ENCODE peak calls at places on chromosome 10, in six cellular contexts. Q, G, H, U, F and E are unnamed samples.

GRCh38 chr10:126972622-126973414 is 67.6 kb downstream of the DOCK1 start:
- DNase-seq in U (no peak), G (peak), H (no peak), F (peak), Q (no peak), E (peak)

GRCh38 chr10:128631801-128632241 is 505.6 kb upstream of the MKI67 start:
- DNase-seq in G (no peak), U (no peak), H (no peak), Q (no peak), F (no peak), E (no peak)

GRCh38 chr10:72353028-72353962 is 1.4 kb downstream of the DNAJB12 start:
- DNase-seq in H (no peak), G (no peak), U (no peak), F (peak), Q (no peak), E (no peak)

GRCh38 chr10:46055771-46056170 is 9.7 kb upstream of the MSMB start:
- DNase-seq in G (no peak), Q (no peak), H (no peak), F (no peak), U (no peak), E (no peak)

GRCh38 chr10:124378817-124379510 is 39.8 kb downstream of the OAT start:
- DNase-seq in U (no peak), H (no peak), F (no peak), G (no peak), Q (peak), E (no peak)

GRCh38 chr10:344582-345200 is 209.4 kb downstream of the ZMYND11 start:
- DNase-seq in H (no peak), F (no peak), U (no peak), Q (no peak), G (no peak), E (no peak)

GRCh38 chr10:74821501-74821900 is 4.9 kb upstream of the KAT6B start:
- DNase-seq in G (no peak), F (no peak), H (peak), U (no peak), Q (peak), E (no peak)

GRCh38 chr10:71647526-71648354 is 71.8 kb downstream of the C10orf105 start:
- DNase-seq in H (no peak), F (no peak), G (no peak), Q (no peak), U (peak), E (no peak)

GRCh38 chr10:27611209-27611608 is 107.1 kb downstream of the RAB18 start:
- DNase-seq in G (peak), Q (no peak), U (no peak), H (no peak), F (no peak), E (peak)

GRCh38 chr10:494149-494542 is 195.3 kb downstream of the DIP2C start:
- DNase-seq in F (no peak), H (no peak), Q (no peak), G (no peak), U (no peak), E (no peak)

GRCh38 chr10:28354552-28354951 is 51.7 kb upstream of the MPP7 start:
- DNase-seq in H (no peak), G (no peak), F (no peak), U (no peak), Q (no peak), E (no peak)

GRCh38 chr10:26697922-26698608 is 564 bp downstream of the PDSS1 start:
- DNase-seq in H (no peak), F (peak), U (peak), G (no peak), Q (no peak), E (no peak)

GRCh38 chr10:68496072-68496471 is 24.3 kb upstream of the DNA2 start:
- DNase-seq in H (no peak), U (no peak), G (no peak), Q (no peak), F (no peak), E (no peak)

GRCh38 chr10:73264423-73264822 is 12.0 kb upstream of the MRPS16 start:
- DNase-seq in F (no peak), U (no peak), G (no peak), Q (no peak), H (no peak), E (no peak)

GRCh38 chr10:13382759-13383753 is 35.0 kb upstream of the SEPHS1 start:
- DNase-seq in U (no peak), F (peak), Q (peak), H (peak), G (no peak), E (no peak)

GRCh38 chr10:133359554-133359971 is 1.7 kb upstream of the FUOM start:
- DNase-seq in G (no peak), H (peak), U (no peak), Q (peak), F (no peak), E (no peak)

GRCh38 chr10:4981722-4982471 is 18.7 kb downstream of the AKR1C1 start:
- DNase-seq in Q (no peak), G (no peak), H (peak), U (peak), F (peak), E (no peak)

GRCh38 chr10:101778781-101779543 is 3.0 kb upstream of the FGF8 start:
- DNase-seq in U (peak), Q (no peak), G (no peak), H (peak), F (peak), E (no peak)

GRCh38 chr10:2985729-2986232 is 81.6 kb upstream of the PFKP start:
- DNase-seq in F (peak), G (no peak), U (no peak), H (peak), Q (peak), E (no peak)

GRCh38 chr10:109894516-109894915 is 28.8 kb downstream of the XPNPEP1 start:
- DNase-seq in H (peak), U (no peak), G (no peak), Q (peak), F (peak), E (peak)

GRCh38 chr10:71789871-71790270 is 16.6 kb upstream of the VSIR start:
- DNase-seq in F (no peak), Q (no peak), U (no peak), G (no peak), H (no peak), E (no peak)

GRCh38 chr10:4073912-4074311 is 288.9 kb upstream of the KLF6 start:
- DNase-seq in H (no peak), Q (no peak), F (peak), G (peak), U (no peak), E (peak)

GRCh38 chr10:94546058-94546595 is 539 bp downstream of the HELLS start:
- DNase-seq in G (no peak), U (peak), H (no peak), F (peak), Q (peak), E (no peak)

GRCh38 chr10:80498833-80499671 is 38.6 kb upstream of the SH2D4B start:
- DNase-seq in F (peak), H (peak), U (no peak), G (peak), Q (no peak), E (peak)

GRCh38 chr10:46291817-46292572 is 5.2 kb downstream of the ANTXRL start:
- DNase-seq in U (no peak), G (no peak), Q (no peak), H (no peak), F (no peak), E (no peak)

GRCh38 chr10:13997650-13998049 is 333.1 kb downstream of the FRMD4A start:
- DNase-seq in U (no peak), G (no peak), H (no peak), F (no peak), Q (no peak), E (no peak)

GRCh38 chr10:57696641-57697040 is 571.1 kb downstream of the IPMK start:
- DNase-seq in G (peak), U (no peak), Q (no peak), H (no peak), F (no peak), E (peak)